ENCODE peak calls at places on chromosomes 7 and 10, in six cellular contexts. U is mesendoderm, B is coronary artery, T is heart right ventricle, G is HCT116, O is NCI-H510A. L is an unnamed sample.

GRCh38 chr7:45120-46090 is 147.0 kb upstream of the FAM20C start:
- DNase-seq in U (no peak), B (no peak), T (no peak), G (no peak), O (no peak), L (no peak)

GRCh38 chr7:2528481-2529095 is 9.0 kb downstream of the LFNG start:
- DNase-seq in U (no peak), B (no peak), T (peak; percentile 20), G (no peak), O (no peak), L (no peak)

GRCh38 chr7:27611043-27611442 is 51.6 kb downstream of the HIBADH start:
- DNase-seq in U (no peak), B (no peak), T (no peak), G (no peak), O (peak; percentile 40), L (no peak)

GRCh38 chr10:82071231-82071630 is 196.2 kb downstream of the NRG3 start:
- DNase-seq in U (no peak), B (no peak), T (no peak), G (no peak), O (no peak), L (no peak)

GRCh38 chr7:117324940-117325339 is 2.1 kb upstream of the WNT2 start:
- DNase-seq in U (peak; percentile 67), B (no peak), T (no peak), G (no peak), O (no peak), L (no peak)

GRCh38 chr7:85186083-85186520 is 754 bp downstream of the SEMA3D start:
- DNase-seq in U (peak; percentile 64), B (peak; percentile 77), T (peak; percentile 14), G (no peak), O (no peak), L (no peak)

GRCh38 chr10:93080350-93081046 is 6.8 kb downstream of the CYP26A1 start:
- DNase-seq in U (peak; percentile 62), B (peak; percentile 76), T (peak; percentile 27), G (peak; percentile 18), O (no peak), L (peak; percentile 7)

GRCh38 chr7:22002731-22003130 is 57.0 kb upstream of the CDCA7L start:
- DNase-seq in U (no peak), B (no peak), T (no peak), G (no peak), O (no peak), L (no peak)

GRCh38 chr10:89171263-89171872 is 35.7 kb downstream of the CH25H start:
- DNase-seq in U (peak; percentile 29), B (no peak), T (no peak), G (no peak), O (no peak), L (no peak)

GRCh38 chr7:37089972-37090371 is 358.7 kb downstream of the ELMO1 start:
- DNase-seq in U (no peak), B (no peak), T (no peak), G (no peak), O (no peak), L (no peak)

GRCh38 chr10:110310741-110311140 is 6.0 kb upstream of the SMNDC1 start:
- DNase-seq in U (no peak), B (no peak), T (no peak), G (no peak), O (no peak), L (no peak)

GRCh38 chr7:154865984-154866685 is 136.8 kb downstream of the PAXIP1 start:
- DNase-seq in U (no peak), B (no peak), T (no peak), G (no peak), O (no peak), L (no peak)

GRCh38 chr10:82981137-82981723 is 1106.2 kb downstream of the NRG3 start:
- DNase-seq in U (no peak), B (no peak), T (no peak), G (no peak), O (no peak), L (peak; percentile 4)

GRCh38 chr10:132919374-132920100 is 22.8 kb downstream of the CFAP46 start:
- DNase-seq in U (no peak), B (no peak), T (no peak), G (no peak), O (no peak), L (no peak)

GRCh38 chr7:24192701-24193100 is 91.3 kb upstream of the NPY start:
- DNase-seq in U (no peak), B (no peak), T (no peak), G (no peak), O (peak; percentile 36), L (no peak)

GRCh38 chr7:106309352-106309751 is 24.6 kb upstream of the NAMPT start:
- DNase-seq in U (no peak), B (no peak), T (no peak), G (no peak), O (no peak), L (no peak)

GRCh38 chr7:129782257-129783096 is 170.3 kb downstream of the UBE2H start:
- DNase-seq in U (no peak), B (no peak), T (no peak), G (no peak), O (no peak), L (no peak)

GRCh38 chr10:35563266-35563891 is 41.8 kb upstream of the GJD4 start:
- DNase-seq in U (peak; percentile 78), B (peak; percentile 73), T (peak; percentile 50), G (peak; percentile 49), O (no peak), L (peak; percentile 32)

GRCh38 chr10:13074562-13075451 is 25.2 kb upstream of the OPTN start:
- DNase-seq in U (peak; percentile 72), B (no peak), T (peak; percentile 52), G (peak; percentile 53), O (peak; percentile 30), L (peak; percentile 19)

GRCh38 chr10:90845726-90846125 is 12.1 kb downstream of the HTR7 start:
- DNase-seq in U (no peak), B (no peak), T (no peak), G (no peak), O (no peak), L (no peak)

GRCh38 chr10:33193867-33194521 is 140.5 kb downstream of the NRP1 start:
- DNase-seq in U (no peak), B (peak; percentile 65), T (no peak), G (no peak), O (no peak), L (peak; percentile 17)

GRCh38 chr10:79430506-79430905 is 14.9 kb downstream of the ZCCHC24 start:
- DNase-seq in U (no peak), B (no peak), T (no peak), G (no peak), O (no peak), L (no peak)

GRCh38 chr10:97874332-97874731 is 24.7 kb downstream of the GOLGA7B start:
- DNase-seq in U (no peak), B (no peak), T (no peak), G (no peak), O (no peak), L (no peak)

GRCh38 chr10:120457431-120458172 is 575 bp downstream of the PLPP4 start:
- DNase-seq in U (no peak), B (no peak), T (no peak), G (no peak), O (no peak), L (no peak)

GRCh38 chr7:158325530-158326381 is 261.9 kb downstream of the PTPRN2 start:
- DNase-seq in U (peak; percentile 98), B (peak; percentile 47), T (no peak), G (no peak), O (peak; percentile 94), L (no peak)

GRCh38 chr7:106779877-106780276 is 85.2 kb upstream of the PIK3CG start:
- DNase-seq in U (peak; percentile 84), B (no peak), T (no peak), G (peak; percentile 59), O (no peak), L (no peak)

GRCh38 chr7:111919690-111920179 is 286.5 kb downstream of the DOCK4 start:
- DNase-seq in U (no peak), B (no peak), T (no peak), G (peak; percentile 43), O (no peak), L (no peak)

GRCh38 chr7:115010436-115010810 is 88.5 kb downstream of the MDFIC start:
- DNase-seq in U (no peak), B (no peak), T (no peak), G (no peak), O (no peak), L (no peak)

GRCh38 chr10:99834410-99834809 is 52.0 kb downstream of the ABCC2 start:
- DNase-seq in U (no peak), B (no peak), T (no peak), G (peak; percentile 12), O (no peak), L (peak; percentile 46)

GRCh38 chr10:23892296-23892695 is 316.6 kb upstream of the KIAA1217 start:
- DNase-seq in U (no peak), B (no peak), T (no peak), G (no peak), O (no peak), L (no peak)

L was measured in keratinocyte.